ENCODE peak calls at places on chromosomes 2 and 18, in nine cellular contexts. I is pons; M is neural crest cell; L is right atrium auricular region; N is uterus; G is stimulated activated CD4-positive, alpha-beta T cell treated with anti-CD3 and anti-CD28 coated beads, Interleukin-4, amount 100 ng/mL, for 4 hours; E is GM20000; W is activated CD8-positive, alpha-beta memory T cell treated with anti-CD3 and anti-CD28 coated beads for 24 hours; O is type B pancreatic cell. A is an unnamed sample.
A peak's percentile ranks its signal among the peaks of the same experiment; 100 is the strongest.

GRCh38 chr2:64325477-64325851 is 128.5 kb upstream of the LGALSL start:
- DNase-seq in N (no peak), G (no peak), L (no peak), W (no peak), E (no peak), M (no peak), O (no peak), I (no peak), A (peak; percentile 35)

GRCh38 chr2:30470426-30470825 is 23.4 kb downstream of the LCLAT1 start:
- DNase-seq in N (no peak), M (no peak), I (no peak), G (no peak), L (no peak), E (no peak), W (no peak), O (no peak), A (no peak)

GRCh38 chr18:10140928-10141327 is 227.1 kb downstream of the VAPA start:
- DNase-seq in G (no peak), M (no peak), W (no peak), L (no peak), I (no peak), E (no peak), N (no peak), O (no peak), A (no peak)

GRCh38 chr2:88686320-88686719 is 5.2 kb upstream of the RPIA start:
- DNase-seq in G (no peak), W (no peak), I (no peak), M (no peak), O (no peak), L (no peak), N (no peak), E (no peak), A (no peak)

GRCh38 chr2:215695876-215696275 is 260.0 kb upstream of the FN1 start:
- DNase-seq in W (no peak), I (no peak), N (no peak), L (no peak), E (no peak), M (no peak), O (no peak), G (no peak), A (no peak)

GRCh38 chr18:42782929-42783328 is 332.6 kb downstream of the RIT2 start:
- DNase-seq in N (no peak), G (no peak), L (no peak), W (no peak), M (no peak), I (no peak), E (no peak), O (no peak), A (no peak)

GRCh38 chr2:168976034-168976654 is 55.0 kb downstream of the ABCB11 start:
- DNase-seq in G (no peak), E (no peak), O (no peak), M (no peak), L (no peak), N (no peak), I (no peak), W (no peak), A (no peak)

GRCh38 chr2:7835693-7836680 is 845.9 kb upstream of the ID2 start:
- DNase-seq in M (no peak), G (no peak), W (no peak), I (peak; percentile 3), N (no peak), O (no peak), E (peak; percentile 42), L (no peak), A (peak; percentile 27)

GRCh38 chr2:43270461-43270860 is 44.1 kb upstream of the ZFP36L2 start:
- DNase-seq in N (no peak), M (no peak), E (no peak), G (no peak), I (no peak), L (no peak), W (no peak), O (no peak), A (no peak)

GRCh38 chr2:221517362-221518121 is 54.6 kb downstream of the EPHA4 start:
- DNase-seq in I (no peak), N (no peak), O (no peak), M (no peak), G (peak; percentile 40), L (peak; percentile 71), W (peak; percentile 79), E (peak; percentile 38), A (peak; percentile 19)

GRCh38 chr2:96091141-96091710 is 25.1 kb downstream of the ADRA2B start:
- DNase-seq in M (no peak), N (no peak), L (peak; percentile 53), G (no peak), I (no peak), E (no peak), W (no peak), O (no peak), A (no peak)

GRCh38 chr2:164624296-164624695 is 3.0 kb upstream of the GRB14 start:
- DNase-seq in G (no peak), N (no peak), E (no peak), L (no peak), I (no peak), W (no peak), M (no peak), O (no peak), A (no peak)

GRCh38 chr2:62344472-62344871 is 148.6 kb downstream of the B3GNT2 start:
- DNase-seq in N (no peak), M (no peak), O (no peak), G (no peak), I (no peak), L (no peak), E (no peak), W (no peak), A (peak; percentile 42)

GRCh38 chr2:44560352-44560751 is 198.6 kb downstream of the CAMKMT start:
- DNase-seq in O (no peak), M (no peak), G (no peak), W (no peak), E (no peak), N (no peak), L (no peak), I (no peak), A (no peak)

GRCh38 chr18:73835656-73836055 is 312.0 kb downstream of the FBXO15 start:
- DNase-seq in L (no peak), I (no peak), M (no peak), G (no peak), O (no peak), E (no peak), W (no peak), N (no peak), A (no peak)

GRCh38 chr2:101717041-101717817 is 19.7 kb downstream of the MAP4K4 start:
- DNase-seq in L (no peak), E (peak; percentile 28), W (no peak), N (no peak), G (no peak), I (no peak), O (no peak), M (no peak), A (peak; percentile 43)

GRCh38 chr2:203399031-203399430 is 70.8 kb downstream of the ABI2 start:
- DNase-seq in G (no peak), W (no peak), N (no peak), L (no peak), O (no peak), I (no peak), E (no peak), M (no peak), A (no peak)

GRCh38 chr2:219661197-219661954 is 33.9 kb downstream of the SLC4A3 start:
- DNase-seq in I (no peak), L (no peak), N (no peak), G (no peak), M (no peak), W (no peak), E (no peak), O (no peak), A (no peak)

GRCh38 chr2:226135861-226136548 is 663.6 kb downstream of the IRS1 start:
- DNase-seq in L (no peak), G (no peak), W (no peak), I (no peak), M (no peak), N (no peak), O (no peak), E (no peak), A (no peak)

GRCh38 chr18:75984853-75985252 is 510.2 kb downstream of the ZNF516 start:
- DNase-seq in G (no peak), N (no peak), I (no peak), E (no peak), O (no peak), M (no peak), W (no peak), L (no peak), A (no peak)

GRCh38 chr18:32469190-32469611 is 1.5 kb downstream of the GAREM1 start:
- DNase-seq in W (no peak), E (peak; percentile 26), O (no peak), M (no peak), L (no peak), G (no peak), N (peak; percentile 17), I (peak; percentile 74), A (no peak)

GRCh38 chr2:152012697-152013096 is 86.1 kb downstream of the CACNB4 start:
- DNase-seq in L (no peak), E (no peak), I (no peak), N (no peak), M (no peak), O (no peak), W (no peak), G (no peak), A (no peak)

GRCh38 chr2:19796036-19796703 is 105.6 kb downstream of the TTC32 start:
- DNase-seq in G (no peak), W (no peak), I (no peak), E (no peak), O (no peak), M (no peak), L (no peak), N (no peak), A (no peak)

GRCh38 chr2:133431289-133431688 is 137.0 kb downstream of the NCKAP5 start:
- DNase-seq in G (no peak), E (no peak), M (no peak), I (no peak), L (no peak), W (no peak), N (no peak), O (no peak), A (no peak)

GRCh38 chr2:86622409-86622877 is 1.2 kb downstream of the RNF103 start:
- DNase-seq in L (no peak), W (no peak), M (no peak), O (no peak), E (no peak), I (peak; percentile 35), G (no peak), N (peak; percentile 38), A (no peak)

GRCh38 chr2:120511546-120512320 is 165.8 kb downstream of the INHBB start:
- DNase-seq in E (no peak), O (no peak), N (no peak), L (no peak), G (no peak), I (peak; percentile 17), W (no peak), M (peak; percentile 43), A (no peak)

GRCh38 chr2:106189325-106189724 is 4.8 kb downstream of the UXS1 start:
- DNase-seq in N (no peak), E (no peak), G (no peak), W (no peak), O (no peak), M (no peak), I (peak; percentile 50), L (no peak), A (no peak)

GRCh38 chr2:120607996-120608395 is 127.7 kb upstream of the GLI2 start:
- DNase-seq in M (no peak), I (no peak), G (no peak), W (no peak), L (no peak), E (no peak), O (no peak), N (no peak), A (no peak)

GRCh38 chr2:221853297-221853696 is 281.2 kb upstream of the EPHA4 start:
- DNase-seq in G (no peak), O (no peak), M (no peak), E (no peak), L (no peak), N (no peak), W (no peak), I (no peak), A (no peak)

A was measured in GM13977.